ENCODE peak calls at places on chromosomes 16 and 17, in six cellular contexts. K is MM.1S, O is GM23338, I is PC-3, Y is PC-9, Z is GM23248. F is an unnamed sample. For H3F3A, the result is how much of the 10 kb centered on the place peaks cover.

GRCh38 chr17:75774988-75775668 is 9.5 kb upstream of the UNK start:
- DNase-seq in I (peak), Y (peak), K (no peak), Z (no peak), O (peak), F (no peak)

GRCh38 chr16:14172200-14172805 is 101.2 kb downstream of the MRTFB start:
- DNase-seq in K (no peak), Y (no peak), Z (peak), I (peak), O (no peak), F (no peak)

GRCh38 chr16:27951752-27952151 is 111.8 kb downstream of the GSG1L start:
- DNase-seq in Z (peak), I (no peak), Y (no peak), O (no peak), K (no peak), F (no peak)

GRCh38 chr17:70332811-70333210 is 163.5 kb downstream of the KCNJ2 start:
- DNase-seq in Z (no peak), I (no peak), O (no peak), Y (no peak), K (no peak), F (no peak)

GRCh38 chr17:4566785-4567184 is 6.4 kb upstream of the GGT6 start:
- DNase-seq in O (peak), I (peak), Z (peak), K (peak), Y (peak), F (peak)

GRCh38 chr16:78365376-78365775 is 265.9 kb downstream of the WWOX start:
- DNase-seq in I (no peak), O (no peak), K (no peak), Z (no peak), Y (no peak), F (no peak)

GRCh38 chr16:1385232-1385631 is 29.3 kb downstream of the UNKL start:
- DNase-seq in Z (no peak), I (no peak), K (no peak), Y (no peak), O (no peak), F (no peak)

GRCh38 chr17:31318298-31319190 is 2.9 kb downstream of the EVI2A start:
- DNase-seq in K (peak), O (peak), Z (peak), Y (no peak), I (no peak), F (peak)

DNA sequence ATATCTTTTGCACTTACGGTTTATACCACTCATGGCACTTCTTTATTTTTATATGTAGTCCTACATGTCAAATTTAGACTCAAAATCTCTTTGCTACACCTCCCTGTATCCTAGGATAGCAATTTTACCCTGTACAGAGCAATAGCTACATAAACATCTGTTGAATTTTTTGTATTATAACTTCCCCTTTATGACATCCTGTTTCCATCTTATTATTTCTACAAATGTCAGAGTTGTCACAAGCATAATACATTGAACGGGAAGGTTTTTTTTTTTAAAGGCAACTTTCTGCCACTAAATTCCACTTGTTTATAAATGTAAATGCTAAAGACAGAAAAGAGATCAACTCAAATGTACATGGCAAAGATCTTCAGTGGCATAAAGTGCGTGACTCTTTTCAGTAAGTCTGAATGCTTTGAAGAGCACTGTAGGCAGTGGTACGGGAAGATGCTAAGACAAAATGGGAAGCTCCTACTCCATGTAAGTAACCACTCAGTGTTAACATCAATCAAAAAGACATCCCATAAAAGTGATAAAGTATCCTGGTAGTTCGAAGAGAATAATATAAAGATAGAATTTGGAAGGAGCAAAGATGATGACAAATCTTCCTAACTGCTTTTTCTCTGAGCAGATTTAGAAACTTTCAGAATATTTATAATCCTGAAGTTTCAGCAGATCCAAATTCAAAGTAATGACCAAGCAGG is 26.8 kb downstream of the GNA13 start:
- DNase-seq in O (no peak), K (no peak), Z (no peak), Y (no peak), I (no peak), F (no peak)
- H3F3A ChIP-seq in O (under half), K (under half), Z (under half), Y (under half), I (under half), F (under half)

GRCh38 chr17:61452301-61453290 is at the start of gene TBX4:
- DNase-seq in Z (no peak), O (peak), I (no peak), Y (no peak), K (no peak), F (peak)

GRCh38 chr17:61455754-61456681 is 3.8 kb downstream of the TBX4 start:
- DNase-seq in I (no peak), Z (no peak), O (peak), Y (no peak), K (no peak), F (peak)

GRCh38 chr17:61454932-61455753 is 2.9 kb downstream of the TBX4 start:
- DNase-seq in I (no peak), Y (no peak), K (no peak), O (peak), Z (no peak), F (peak)

GRCh38 chr17:61453563-61453962 is 1.3 kb downstream of the TBX4 start:
- DNase-seq in O (no peak), Y (no peak), K (no peak), Z (no peak), I (peak), F (no peak)

DNA sequence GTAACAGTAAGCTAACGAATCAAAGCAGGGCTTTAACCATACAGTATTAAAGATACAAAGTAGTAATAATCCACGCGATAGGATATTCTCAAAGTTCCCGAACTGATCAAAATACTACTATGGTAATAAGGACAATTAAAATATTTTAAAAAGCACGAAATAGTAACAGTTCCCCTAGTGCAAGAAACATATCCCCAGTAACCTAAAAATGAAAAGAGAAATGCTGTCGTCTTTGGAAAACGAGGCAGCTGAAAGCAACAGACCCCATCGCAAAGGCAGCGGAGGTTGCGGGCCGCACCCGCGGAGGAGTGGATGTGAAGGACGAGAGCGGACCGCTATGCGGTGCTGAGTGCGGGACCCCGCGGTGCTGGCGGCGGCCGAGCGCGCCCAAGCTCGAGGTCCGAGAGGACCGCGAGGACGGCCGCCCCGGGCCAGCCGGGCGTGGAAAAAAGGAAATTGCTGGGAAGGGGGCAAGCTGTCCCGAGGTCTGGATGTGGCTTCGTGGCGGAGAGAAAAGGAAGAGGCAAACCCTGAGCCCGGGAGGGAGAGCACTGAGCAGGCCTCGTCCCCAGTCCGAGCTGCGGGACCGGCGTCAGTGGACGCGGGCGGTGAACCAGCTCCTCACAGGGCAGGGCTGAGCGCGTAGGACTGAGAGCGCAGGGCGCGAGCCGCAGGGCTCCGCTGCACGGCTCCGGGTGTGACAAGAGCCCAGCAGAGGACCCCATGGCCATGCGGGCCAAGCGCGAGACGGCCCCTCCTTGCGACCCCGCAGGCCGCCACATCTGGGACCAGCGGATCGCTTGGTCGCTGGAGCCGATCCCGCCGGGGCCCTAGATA is 2.1 kb downstream of the TBX4 start:
- DNase-seq in K (no peak), I (no peak), Z (peak), O (peak), Y (no peak), F (peak)
- TF ChIP-seq EZH2 in K (no peak), I (no peak), Z (peak), O (peak), Y (no peak), F (peak)

DNA sequence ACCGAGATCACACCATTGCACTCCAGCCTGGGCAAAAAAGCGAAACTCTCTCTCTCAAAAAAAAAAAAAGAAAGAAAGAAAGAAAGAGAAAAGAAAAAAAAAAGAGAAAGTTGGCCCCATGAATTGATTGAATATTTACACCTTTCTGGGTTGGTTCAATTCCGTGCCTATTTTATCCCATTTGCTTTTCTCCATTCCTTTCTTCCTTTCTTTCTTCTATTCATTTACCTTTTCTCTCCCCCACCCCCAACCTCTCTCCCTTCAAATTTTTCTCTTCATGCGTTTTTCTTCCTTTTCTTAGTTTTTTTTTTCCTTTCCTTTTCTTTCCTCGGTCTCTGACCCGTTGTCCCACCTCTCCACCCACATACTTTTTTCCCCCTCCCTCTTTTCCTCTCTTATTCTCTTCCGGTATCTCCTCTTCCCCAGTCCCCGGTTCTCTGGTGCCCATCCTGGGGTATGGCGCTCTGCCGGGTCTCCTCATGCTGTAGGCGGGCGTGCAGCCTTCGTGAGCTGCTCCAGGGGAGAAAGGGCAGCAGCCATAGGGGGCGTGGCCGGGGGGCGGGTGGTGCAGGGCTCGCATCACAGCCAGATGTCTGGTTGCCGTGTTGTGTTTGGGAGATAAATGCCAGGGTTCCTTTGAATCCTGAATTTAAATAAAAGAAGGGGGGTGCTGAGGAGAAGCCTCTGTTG is 5.3 kb upstream of the COL1A1 start:
- DNase-seq in Y (no peak), Z (peak), O (peak), K (no peak), I (no peak), F (peak)
- H3K4me3 ChIP-seq in Y (no peak), Z (peak), O (peak), K (no peak), I (no peak), F (peak)

GRCh38 chr16:58862334-58863024 is 128.4 kb upstream of the GOT2 start:
- DNase-seq in I (no peak), Z (no peak), O (peak), K (no peak), Y (no peak), F (no peak)
- H3F3A ChIP-seq in I (under half), Z (under half), O (under half), K (under half), Y (under half), F (under half)

GRCh38 chr16:11639925-11640899 is 28.0 kb upstream of the SNN start:
- DNase-seq in I (peak), O (peak), Y (peak), K (no peak), Z (peak), F (peak)
- TF ChIP-seq EZH2 in I (no peak), O (no peak), Y (no peak), K (no peak), Z (no peak), F (no peak)

GRCh38 chr17:58224315-58224714 is 5.3 kb upstream of the MKS1 start:
- DNase-seq in Z (peak), K (no peak), O (no peak), I (peak), Y (no peak), F (no peak)
- H3K4me3 ChIP-seq in Z (peak), K (no peak), O (no peak), I (peak), Y (no peak), F (no peak)

GRCh38 chr17:7218166-7218565 is 1.5 kb downstream of the DLG4 start:
- DNase-seq in I (no peak), K (no peak), O (no peak), Y (no peak), Z (no peak), F (no peak)

GRCh38 chr17:7218774-7219173 is 862 bp downstream of the DLG4 start:
- DNase-seq in Y (no peak), O (no peak), K (no peak), Z (no peak), I (no peak), F (no peak)

GRCh38 chr17:7215652-7216139 is 3.9 kb downstream of the DLG4 start:
- DNase-seq in I (no peak), O (peak), Z (peak), Y (no peak), K (no peak), F (peak)

GRCh38 chr17:7216242-7217112 is 3.2 kb downstream of the DLG4 start:
- DNase-seq in O (no peak), Y (no peak), K (no peak), I (no peak), Z (peak), F (no peak)

DNA sequence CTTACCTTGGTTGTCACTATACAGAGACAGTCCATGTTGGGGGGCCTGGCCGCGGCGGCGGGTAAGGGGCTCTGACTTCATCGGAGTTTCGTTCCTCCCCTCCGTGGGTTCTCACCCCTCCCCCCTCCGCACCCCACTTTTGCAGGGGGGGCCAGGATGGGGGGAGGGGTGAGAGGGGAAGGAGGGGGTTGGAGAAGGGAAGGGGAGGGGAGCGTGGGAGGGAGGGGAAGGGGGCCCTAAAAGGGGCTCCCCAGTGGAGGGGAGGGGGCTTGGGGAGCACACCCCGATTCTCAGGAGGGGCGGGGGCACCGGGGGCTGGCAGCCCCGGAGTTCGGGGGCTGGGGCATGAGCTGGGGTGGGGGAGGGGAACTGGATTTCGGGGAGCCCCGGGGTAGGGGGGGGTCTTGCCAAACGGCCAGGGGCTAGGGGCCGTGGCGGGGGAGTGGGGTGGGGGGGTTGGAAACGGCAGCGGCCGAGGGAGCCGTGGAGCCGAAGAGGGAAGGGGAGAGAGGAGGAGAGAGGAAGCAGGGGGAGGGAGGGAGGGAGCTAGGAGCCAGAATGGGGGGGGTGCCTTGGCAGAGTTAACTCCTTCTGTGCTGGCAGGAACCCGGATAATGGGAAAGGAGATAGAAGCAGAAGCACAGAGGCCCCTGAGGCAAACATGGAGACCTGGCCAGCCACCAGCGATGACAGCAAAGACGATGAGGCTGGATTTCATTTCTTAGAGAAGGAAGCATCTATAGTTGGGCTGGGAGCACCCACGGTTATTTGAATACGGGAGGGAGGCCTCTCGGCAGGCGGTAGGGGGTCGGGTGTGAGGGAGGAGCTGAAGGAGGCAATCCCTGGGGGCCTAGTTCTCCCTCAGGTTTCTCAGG is 2.3 kb downstream of the DLG4 start:
- DNase-seq in O (peak), Y (no peak), Z (peak), K (no peak), I (peak), F (peak)
- H3F3A ChIP-seq in O (under half), Y (half or more), Z (under half), K (under half), I (under half), F (half or more)

GRCh38 chr16:86569843-86570447 is 3.3 kb downstream of the FOXC2 start:
- DNase-seq in Z (no peak), I (no peak), K (no peak), O (no peak), Y (no peak), F (no peak)

GRCh38 chr16:86567701-86568571 is 1.3 kb downstream of the FOXC2 start:
- DNase-seq in Z (peak), Y (no peak), K (no peak), O (peak), I (no peak), F (peak)

GRCh38 chr16:86566966-86567700 is 504 bp downstream of the FOXC2 start:
- DNase-seq in O (peak), Z (peak), K (no peak), Y (no peak), I (no peak), F (peak)

GRCh38 chr16:86570542-86571196 is 4.0 kb downstream of the FOXC2 start:
- DNase-seq in I (no peak), O (peak), Z (no peak), Y (no peak), K (no peak), F (no peak)

DNA sequence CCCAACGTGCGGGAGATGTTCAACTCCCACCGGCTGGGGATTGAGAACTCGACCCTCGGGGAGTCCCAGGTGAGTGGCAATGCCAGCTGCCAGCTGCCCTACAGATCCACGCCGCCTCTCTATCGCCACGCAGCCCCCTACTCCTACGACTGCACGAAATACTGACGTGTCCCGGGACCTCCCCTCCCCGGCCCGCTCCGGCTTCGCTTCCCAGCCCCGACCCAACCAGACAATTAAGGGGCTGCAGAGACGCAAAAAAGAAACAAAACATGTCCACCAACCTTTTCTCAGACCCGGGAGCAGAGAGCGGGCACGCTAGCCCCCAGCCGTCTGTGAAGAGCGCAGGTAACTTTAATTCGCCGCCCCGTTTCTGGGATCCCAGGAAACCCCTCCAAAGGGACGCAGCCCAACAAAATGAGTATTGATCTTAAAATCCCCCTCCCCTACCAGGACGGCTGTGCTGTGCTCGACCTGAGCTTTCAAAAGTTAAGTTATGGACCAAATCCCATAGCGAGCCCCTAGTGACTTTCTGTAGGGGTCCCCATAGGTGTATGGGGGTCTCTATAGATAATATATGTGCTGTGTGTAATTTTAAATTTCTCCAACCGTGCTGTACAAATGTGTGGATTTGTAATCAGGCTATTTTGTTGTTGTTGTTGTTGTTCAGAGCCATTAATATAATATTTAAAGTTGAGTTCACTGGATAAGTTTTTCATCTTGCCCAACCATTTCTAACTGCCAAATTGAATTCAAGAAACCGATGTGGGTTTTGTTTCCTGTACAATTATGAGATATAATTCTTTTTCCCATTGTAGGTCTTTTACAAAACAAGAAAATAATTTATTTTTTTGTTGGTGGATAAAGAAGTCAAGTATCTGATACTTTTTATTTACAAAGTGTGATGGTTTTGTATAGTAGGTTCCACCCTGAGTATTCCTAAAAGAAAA is 2.3 kb downstream of the FOXC2 start:
- DNase-seq in I (no peak), Z (no peak), K (no peak), Y (no peak), O (peak), F (no peak)
- TF ChIP-seq EZH2 in I (no peak), Z (no peak), K (no peak), Y (no peak), O (peak), F (peak)

F was measured in neural progenitor cell.